ENCODE peak calls at places on chromosomes 7 and 10, in seven cellular contexts. N, U, I, T, F, B and E are unnamed samples.

GRCh38 chr10:17029581-17030271 is 99.9 kb downstream of the CUBN start:
- DNase-seq in T (peak; percentile 18), U (no peak), I (peak; percentile 97), N (peak; percentile 86), F (peak; percentile 66), B (no peak), E (no peak)

GRCh38 chr10:15427836-15428414 is 56.8 kb upstream of the FAM171A1 start:
- DNase-seq in T (no peak), F (no peak), N (peak; percentile 67), B (peak; percentile 12), I (no peak), U (no peak), E (no peak)

GRCh38 chr7:151010307-151011096 is 13.8 kb downstream of the ATG9B start:
- DNase-seq in B (no peak), T (no peak), F (no peak), I (peak; percentile 66), N (no peak), U (no peak), E (no peak)

GRCh38 chr7:129840757-129841156 is 112.0 kb downstream of the UBE2H start:
- DNase-seq in T (no peak), U (no peak), N (peak; percentile 70), F (no peak), I (peak; percentile 15), B (no peak), E (no peak)

GRCh38 chr10:14259696-14260595 is 70.8 kb downstream of the FRMD4A start:
- DNase-seq in N (peak; percentile 82), B (peak; percentile 63), I (no peak), U (no peak), T (no peak), F (no peak), E (no peak)

GRCh38 chr10:36446873-36447272 is 678.5 kb upstream of the ANKRD30A start:
- DNase-seq in I (no peak), B (no peak), T (no peak), U (no peak), N (no peak), F (no peak), E (no peak)

GRCh38 chr7:100057006-100057405 is 7.4 kb downstream of the ZSCAN21 start:
- DNase-seq in N (no peak), U (no peak), F (no peak), I (no peak), T (no peak), B (no peak), E (no peak)

GRCh38 chr7:144069953-144070352 is 342 bp downstream of the OR2A25 start:
- DNase-seq in T (no peak), B (no peak), N (no peak), I (no peak), U (no peak), F (no peak), E (no peak)

GRCh38 chr10:14812271-14812670 is 25.6 kb downstream of the CDNF start:
- DNase-seq in U (no peak), N (no peak), B (no peak), F (no peak), T (no peak), I (no peak), E (no peak)

GRCh38 chr7:98105942-98106544 is 619 bp upstream of the LMTK2 start:
- DNase-seq in F (peak; percentile 64), B (no peak), U (no peak), N (no peak), I (peak; percentile 47), T (no peak), E (no peak)

GRCh38 chr10:6537704-6538103 is 42.4 kb downstream of the PRKCQ start:
- DNase-seq in B (no peak), N (no peak), I (no peak), U (no peak), F (no peak), T (no peak), E (no peak)

GRCh38 chr10:21172774-21173432 is 275.8 kb upstream of the NEBL start:
- DNase-seq in I (peak; percentile 3), U (no peak), F (peak; percentile 17), N (no peak), T (no peak), B (no peak), E (peak; percentile 36)

GRCh38 chr10:21169271-21169670 is 272.2 kb upstream of the NEBL start:
- DNase-seq in I (no peak), U (no peak), N (no peak), B (no peak), F (no peak), T (no peak), E (no peak)

GRCh38 chr10:21170216-21170615 is 273.1 kb upstream of the NEBL start:
- DNase-seq in N (no peak), F (no peak), T (no peak), B (no peak), U (no peak), I (no peak), E (no peak)

GRCh38 chr10:21171936-21172773 is 275.0 kb upstream of the NEBL start:
- DNase-seq in B (no peak), F (peak; percentile 47), N (no peak), I (no peak), T (no peak), U (no peak), E (no peak)

GRCh38 chr10:21171197-21171935 is 274.3 kb upstream of the NEBL start:
- DNase-seq in N (no peak), B (no peak), T (no peak), U (no peak), F (no peak), I (peak; percentile 29), E (no peak)
- TF ChIP-seq CTCF in N (peak; percentile 33), B (peak; percentile 24), T (peak; percentile 48), U (no peak), F (no peak), I (peak; percentile 54), E (no peak)

GRCh38 chr7:47288060-47288459 is 293.9 kb downstream of the TNS3 start:
- DNase-seq in T (no peak), I (no peak), U (no peak), N (no peak), F (no peak), B (no peak), E (no peak)

GRCh38 chr7:47284691-47285246 is 297.1 kb downstream of the TNS3 start:
- DNase-seq in I (no peak), N (no peak), F (no peak), U (no peak), T (no peak), B (no peak), E (no peak)

GRCh38 chr7:47283497-47284131 is 298.3 kb downstream of the TNS3 start:
- DNase-seq in F (peak; percentile 85), N (no peak), B (no peak), U (no peak), T (peak; percentile 84), I (no peak), E (no peak)

GRCh38 chr7:47282790-47283496 is 299.0 kb downstream of the TNS3 start:
- DNase-seq in I (no peak), N (no peak), U (no peak), F (no peak), T (no peak), B (no peak), E (no peak)

GRCh38 chr7:47285860-47286491 is 295.9 kb downstream of the TNS3 start:
- DNase-seq in F (no peak), N (peak; percentile 45), I (no peak), T (no peak), U (peak; percentile 71), B (peak; percentile 98), E (no peak)
- TF ChIP-seq CTCF in F (no peak), N (peak; percentile 1), I (no peak), T (no peak), U (peak; percentile 34), B (peak; percentile 69), E (no peak)

GRCh38 chr7:122803323-122803722 is 82.9 kb downstream of the CADPS2 start:
- DNase-seq in B (no peak), I (no peak), F (no peak), U (no peak), N (peak; percentile 15), T (peak; percentile 13), E (peak; percentile 3)
- TF ChIP-seq CTCF in B (no peak), I (no peak), F (peak; percentile 19), U (no peak), N (peak; percentile 39), T (peak; percentile 65), E (no peak)

GRCh38 chr10:100304414-100304813 is 17.9 kb upstream of the BLOC1S2 start:
- DNase-seq in N (no peak), F (no peak), T (no peak), B (no peak), U (no peak), I (no peak), E (no peak)

GRCh38 chr10:100306861-100307260 is 20.4 kb upstream of the BLOC1S2 start:
- DNase-seq in I (no peak), F (no peak), B (no peak), T (no peak), N (no peak), U (no peak), E (no peak)

GRCh38 chr10:100307716-100308115 is 21.2 kb upstream of the BLOC1S2 start:
- DNase-seq in F (no peak), I (no peak), U (no peak), T (no peak), B (no peak), N (no peak), E (no peak)

DNA sequence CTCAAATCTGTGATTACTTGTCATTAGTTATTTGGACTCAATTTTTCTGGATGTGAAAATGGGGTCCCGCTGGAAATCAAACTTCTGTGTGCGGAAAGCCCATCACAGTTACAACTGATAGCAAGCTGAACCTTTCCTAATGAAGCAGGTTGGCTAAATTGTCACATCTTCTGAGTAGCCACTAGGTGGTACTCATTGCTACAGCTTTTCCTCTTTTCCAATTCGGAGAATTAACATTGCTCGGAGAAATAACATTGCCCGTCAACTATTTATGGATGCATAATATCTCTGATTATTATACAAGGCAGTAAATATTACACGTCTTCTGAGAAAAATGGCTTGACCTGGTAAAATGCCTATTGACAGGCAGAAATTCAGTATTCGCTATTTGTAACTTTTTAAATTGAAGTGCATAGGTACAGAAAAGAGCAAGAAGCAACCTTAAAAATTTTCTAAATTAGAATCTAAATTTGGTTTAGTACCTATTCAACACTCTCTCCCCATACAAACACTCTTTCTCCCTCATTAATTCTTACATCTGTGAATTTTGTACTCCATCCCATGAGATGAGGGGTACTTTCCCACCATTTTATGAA is 17.3 kb upstream of the BLOC1S2 start:
- DNase-seq in B (no peak), N (peak; percentile 35), F (no peak), I (no peak), U (no peak), T (no peak), E (peak; percentile 49)
- TF ChIP-seq CTCF in B (peak; percentile 76), N (peak; percentile 76), F (peak; percentile 44), I (peak; percentile 52), U (peak; percentile 42), T (peak; percentile 73), E (peak; percentile 70)

GRCh38 chr10:63005246-63005645 is 127.9 kb upstream of the NRBF2 start:
- DNase-seq in F (no peak), I (no peak), T (no peak), B (no peak), U (no peak), N (peak; percentile 51), E (no peak)

GRCh38 chr10:63007112-63007511 is 126.0 kb upstream of the NRBF2 start:
- DNase-seq in F (no peak), N (no peak), U (no peak), I (peak; percentile 11), B (no peak), T (no peak), E (no peak)

GRCh38 chr10:63008491-63008890 is 124.6 kb upstream of the NRBF2 start:
- DNase-seq in B (no peak), F (no peak), I (no peak), U (no peak), N (no peak), T (no peak), E (no peak)

GRCh38 chr10:63003816-63004453 is 129.2 kb upstream of the NRBF2 start:
- DNase-seq in U (no peak), I (no peak), B (no peak), T (no peak), F (no peak), N (no peak), E (peak; percentile 13)
- TF ChIP-seq CTCF in U (peak; percentile 22), I (peak; percentile 25), B (peak; percentile 23), T (peak; percentile 39), F (no peak), N (peak; percentile 16), E (no peak)